ENCODE peak calls at places on chromosomes 12 and 14, in seven cellular contexts. J, Z, Q, X, G, M and A are unnamed samples. For H3K9me3 and H3K36me3, the result is how much of the 10 kb centered on the place peaks cover.

GRCh38 chr12:46677749-46678148 is 148.0 kb downstream of the SLC38A4 start:
- DNase-seq in J (no peak), Z (peak), Q (no peak), X (no peak), G (no peak), M (peak), A (no peak)

GRCh38 chr12:104669057-104669770 is 212.5 kb downstream of the CHST11 start:
- DNase-seq in J (no peak), Z (peak), Q (peak), X (peak), G (no peak), M (peak), A (no peak)

GRCh38 chr12:6788972-6789905 is at the start of gene CD4:
- DNase-seq in J (peak), Z (no peak), Q (no peak), X (peak), G (no peak), M (no peak), A (no peak)

GRCh38 chr14:89420502-89420901 is 3.5 kb upstream of the FOXN3 start:
- DNase-seq in J (no peak), Z (no peak), Q (no peak), X (no peak), G (no peak), M (no peak), A (no peak)

GRCh38 chr12:22525426-22525825 is 18.9 kb downstream of the C2CD5 start:
- DNase-seq in J (no peak), Z (no peak), Q (no peak), X (no peak), G (no peak), M (no peak), A (no peak)

GRCh38 chr12:33438890-33439586 is 581 bp downstream of the SYT10 start:
- DNase-seq in J (no peak), Z (peak), Q (peak), X (no peak), G (no peak), M (peak), A (peak)

GRCh38 chr14:93937519-93937918 is 10.4 kb downstream of the FAM181A start:
- DNase-seq in J (no peak), Z (no peak), Q (no peak), X (no peak), G (no peak), M (peak), A (no peak)

GRCh38 chr12:7837366-7837765 is 35.3 kb downstream of the SLC2A14 start:
- DNase-seq in J (no peak), Z (no peak), Q (no peak), X (no peak), G (no peak), M (no peak), A (no peak)

GRCh38 chr12:104060791-104061190 is 3.5 kb upstream of the HCFC2 start:
- DNase-seq in J (no peak), Z (no peak), Q (no peak), X (no peak), G (no peak), M (peak), A (no peak)

GRCh38 chr12:2250797-2251196 is 198.0 kb downstream of the CACNA1C start:
- DNase-seq in J (no peak), Z (no peak), Q (no peak), X (no peak), G (no peak), M (peak), A (no peak)

GRCh38 chr14:33030406-33030805 is 91.7 kb downstream of the NPAS3 start:
- DNase-seq in J (no peak), Z (no peak), Q (no peak), X (no peak), G (no peak), M (no peak), A (no peak)

GRCh38 chr14:60510976-60511599 is 2.1 kb downstream of the SIX6 start:
- DNase-seq in J (no peak), Z (no peak), Q (peak), X (no peak), G (no peak), M (no peak), A (no peak)

GRCh38 chr14:60515244-60515695 is 6.3 kb downstream of the SIX6 start:
- DNase-seq in J (no peak), Z (no peak), Q (no peak), X (no peak), G (no peak), M (no peak), A (no peak)

GRCh38 chr14:60514378-60515243 is 5.7 kb downstream of the SIX6 start:
- DNase-seq in J (no peak), Z (peak), Q (peak), X (peak), G (no peak), M (no peak), A (peak)

GRCh38 chr14:60512952-60513554 is 4.1 kb downstream of the SIX6 start:
- DNase-seq in J (no peak), Z (no peak), Q (peak), X (no peak), G (no peak), M (no peak), A (no peak)

GRCh38 chr14:60515696-60516284 is 6.8 kb downstream of the SIX6 start:
- DNase-seq in J (no peak), Z (peak), Q (peak), X (no peak), G (no peak), M (no peak), A (no peak)
- H3K4me3 ChIP-seq in J (no peak), Z (peak), Q (peak), X (no peak), G (no peak), M (no peak), A (no peak)

DNA sequence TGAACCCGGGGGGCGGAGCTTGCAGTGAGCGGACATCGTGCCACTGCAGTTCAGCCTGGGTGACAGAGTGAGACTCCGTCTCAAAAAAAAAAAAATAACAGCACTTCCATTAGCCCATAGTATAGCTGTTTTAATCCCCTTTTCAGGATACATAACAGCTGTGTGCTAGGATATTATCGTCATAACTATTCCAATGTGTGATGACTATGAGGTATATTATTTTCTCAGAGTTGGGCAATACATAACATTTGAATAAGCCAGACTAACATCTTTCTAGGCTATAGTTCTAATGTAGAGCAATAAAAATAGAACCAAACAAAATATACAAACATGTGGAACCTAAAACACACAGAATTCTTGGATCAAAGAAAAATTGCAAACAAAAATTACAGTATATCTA is 57.1 kb downstream of the MARK3 start:
- DNase-seq in J (no peak), Z (no peak), Q (no peak), X (no peak), G (no peak), M (no peak), A (no peak)
- H3K9me3 ChIP-seq in J (under half), Z (under half), Q (under half), X (under half), G (under half), M (under half), A (under half)

DNA sequence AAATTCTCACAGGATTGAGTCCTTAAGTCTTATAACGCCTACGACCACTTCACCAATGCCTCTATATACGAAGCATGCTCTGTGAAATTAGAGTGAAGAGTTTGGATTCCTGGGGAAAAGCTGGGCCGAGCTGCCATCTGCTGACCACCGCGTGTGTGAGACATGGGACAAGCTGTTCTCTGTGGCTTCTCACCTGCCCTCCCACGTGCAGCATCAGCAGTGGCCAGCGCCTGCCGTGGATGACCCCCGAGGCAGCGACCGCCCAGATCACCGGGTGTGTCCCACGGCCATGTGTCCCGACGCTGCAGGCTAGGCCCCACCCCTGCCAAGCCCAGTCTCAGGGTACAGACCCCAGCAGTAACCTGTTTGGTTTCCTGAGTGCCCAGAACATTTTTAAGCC is 21.6 kb upstream of the GOLGA3 start:
- DNase-seq in J (no peak), Z (no peak), Q (no peak), X (no peak), G (no peak), M (no peak), A (no peak)
- H3K36me3 ChIP-seq in J (under half), Z (under half), Q (under half), X (under half), G (under half), M (under half), A (under half)

GRCh38 chr14:55105991-55106390 is 23.1 kb upstream of the LGALS3 start:
- DNase-seq in J (no peak), Z (no peak), Q (no peak), X (no peak), G (no peak), M (no peak), A (no peak)

GRCh38 chr14:55102141-55102547 is 26.9 kb upstream of the LGALS3 start:
- DNase-seq in J (peak), Z (no peak), Q (peak), X (peak), G (peak), M (peak), A (peak)

GRCh38 chr14:55104051-55104954 is 24.7 kb upstream of the LGALS3 start:
- DNase-seq in J (no peak), Z (no peak), Q (no peak), X (no peak), G (no peak), M (no peak), A (no peak)

GRCh38 chr14:55101698-55102097 is 27.4 kb upstream of the LGALS3 start:
- DNase-seq in J (no peak), Z (no peak), Q (no peak), X (no peak), G (no peak), M (no peak), A (no peak)

DNA sequence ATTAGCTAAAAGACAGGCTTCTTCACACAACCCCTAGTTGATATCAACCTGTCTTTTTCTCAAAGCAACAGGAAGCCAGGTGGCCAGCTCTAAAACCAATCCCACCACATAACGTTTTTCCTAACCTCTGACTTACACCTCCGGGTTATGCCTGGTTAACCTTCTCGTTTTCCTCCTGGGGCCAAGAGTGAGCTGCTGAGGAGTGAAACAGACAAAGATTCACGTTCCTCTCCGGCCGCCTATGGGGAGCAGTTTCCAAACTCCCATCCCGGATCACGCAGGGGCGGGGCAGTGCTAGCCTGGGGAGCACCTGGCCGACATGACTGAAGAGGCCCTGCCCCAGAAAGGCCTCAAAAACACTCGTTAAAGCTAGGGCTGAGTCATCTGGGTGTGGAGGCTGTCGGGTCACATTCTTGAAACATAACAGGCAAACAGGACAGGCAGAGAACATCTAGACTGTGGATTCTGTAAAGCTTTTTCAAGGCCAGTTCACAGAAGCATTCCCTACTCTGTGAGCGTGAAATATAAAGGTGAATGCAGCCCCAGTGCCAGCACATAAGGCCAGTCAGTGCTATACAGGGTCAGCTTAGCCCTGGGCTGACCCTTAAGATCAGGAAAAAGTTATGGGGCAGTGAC is 25.9 kb upstream of the LGALS3 start:
- DNase-seq in J (peak), Z (peak), Q (peak), X (peak), G (peak), M (peak), A (peak)
- H3K4me3 ChIP-seq in J (no peak), Z (no peak), Q (no peak), X (no peak), G (no peak), M (peak), A (peak)

DNA sequence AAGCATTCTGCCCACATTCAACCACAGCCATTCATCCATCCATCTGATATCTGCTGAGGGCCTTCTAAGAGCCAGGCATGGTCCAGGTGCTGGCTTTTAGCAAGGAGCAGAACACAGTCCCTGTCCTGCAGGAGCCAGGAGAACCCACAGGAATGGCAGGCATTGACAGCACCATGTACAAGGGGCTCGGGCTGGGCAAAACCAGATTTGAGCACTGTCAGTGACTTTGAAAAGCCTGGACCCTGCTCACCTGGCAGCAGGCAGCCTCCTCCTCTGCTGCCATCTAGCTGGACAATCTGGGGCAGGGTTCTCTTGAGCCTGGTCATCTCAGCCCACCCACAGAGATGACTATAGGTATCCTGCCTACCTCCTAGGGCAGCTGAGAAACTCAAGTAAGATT is 136.9 kb downstream of the ZFP36L1 start:
- DNase-seq in J (no peak), Z (no peak), Q (peak), X (peak), G (peak), M (peak), A (no peak)
- H3K9me3 ChIP-seq in J (under half), Z (under half), Q (under half), X (under half), G (under half), M (under half), A (under half)

DNA sequence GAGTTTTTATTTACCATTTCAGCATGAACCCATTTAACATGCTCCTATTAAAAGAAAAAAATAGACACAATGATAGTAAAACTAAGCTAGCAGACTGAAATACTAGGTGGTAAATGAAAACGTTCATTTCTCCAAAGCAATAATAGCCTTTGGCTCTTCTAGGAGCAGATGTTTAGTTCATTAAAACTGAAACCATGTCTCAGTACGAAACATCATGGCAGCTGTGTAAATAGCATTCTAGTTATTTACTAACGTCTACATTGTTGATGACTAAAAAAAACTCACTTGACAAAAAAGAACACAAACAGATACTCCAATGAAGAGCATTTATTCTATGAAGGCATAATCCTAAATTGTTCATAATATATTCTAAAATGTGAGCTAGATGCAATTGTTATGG is 17.9 kb downstream of the RECQL start:
- DNase-seq in J (no peak), Z (no peak), Q (no peak), X (no peak), G (no peak), M (no peak), A (no peak)
- H3K36me3 ChIP-seq in J (under half), Z (under half), Q (under half), X (under half), G (under half), M (under half), A (half or more)

GRCh38 chr12:12721251-12721689 is 4.1 kb downstream of the CDKN1B start:
- DNase-seq in J (no peak), Z (no peak), Q (no peak), X (no peak), G (no peak), M (no peak), A (no peak)

GRCh38 chr12:12719496-12719895 is 2.3 kb downstream of the CDKN1B start:
- DNase-seq in J (no peak), Z (no peak), Q (no peak), X (no peak), G (no peak), M (peak), A (no peak)

GRCh38 chr12:12720637-12721250 is 3.6 kb downstream of the CDKN1B start:
- DNase-seq in J (no peak), Z (no peak), Q (no peak), X (no peak), G (no peak), M (peak), A (peak)

GRCh38 chr12:12718853-12719252 is 1.7 kb downstream of the CDKN1B start:
- DNase-seq in J (no peak), Z (no peak), Q (peak), X (peak), G (no peak), M (peak), A (peak)

GRCh38 chr12:12720052-12720451 is 2.9 kb downstream of the CDKN1B start:
- DNase-seq in J (no peak), Z (no peak), Q (no peak), X (no peak), G (no peak), M (peak), A (no peak)
- H3K4me3 ChIP-seq in J (peak), Z (no peak), Q (peak), X (no peak), G (peak), M (peak), A (peak)

DNA sequence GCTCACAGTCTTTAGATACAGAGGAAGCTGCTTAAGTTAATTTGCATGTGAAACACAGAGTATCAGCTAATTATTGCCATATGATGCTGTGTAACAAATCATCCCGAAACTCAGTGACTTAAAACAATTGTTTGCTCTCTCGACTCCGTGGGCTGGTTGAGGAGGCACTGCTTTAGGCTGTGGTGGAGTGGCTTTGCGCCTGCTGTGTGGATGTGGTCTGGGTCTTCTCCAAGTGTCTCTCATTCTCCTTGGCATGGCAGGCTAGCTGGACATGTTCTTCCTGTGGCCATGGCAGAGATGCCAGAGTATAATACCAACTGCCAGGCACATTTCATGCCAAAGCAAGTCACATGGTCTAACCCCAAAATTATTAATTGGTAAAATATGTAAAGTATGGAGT is 40.9 kb downstream of the PELI2 start:
- DNase-seq in J (no peak), Z (no peak), Q (no peak), X (no peak), G (no peak), M (peak), A (peak)
- H3K9me3 ChIP-seq in J (under half), Z (under half), Q (under half), X (under half), G (under half), M (under half), A (under half)

DNA sequence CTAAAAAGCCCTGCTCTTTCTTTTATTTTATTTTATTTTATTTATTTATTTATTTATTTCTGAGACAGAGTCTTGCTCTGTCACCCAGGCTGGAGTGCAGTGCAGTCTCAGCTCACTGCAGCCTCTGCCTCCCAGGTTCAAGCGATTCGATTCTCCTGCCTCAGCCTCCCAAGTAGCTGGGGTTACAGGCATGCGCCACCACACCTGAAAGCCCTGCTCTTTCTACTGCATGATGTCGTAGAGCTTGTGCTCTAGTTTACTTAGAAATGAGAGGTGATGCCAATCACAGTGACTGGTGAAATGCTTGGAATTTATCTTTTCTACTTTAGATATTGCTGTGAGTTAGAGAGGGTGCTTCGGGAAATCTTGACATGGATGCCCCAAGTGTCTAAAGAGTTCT is 54.5 kb downstream of the DAD1 start:
- DNase-seq in J (no peak), Z (no peak), Q (no peak), X (no peak), G (no peak), M (no peak), A (no peak)
- H3K36me3 ChIP-seq in J (under half), Z (under half), Q (under half), X (under half), G (half or more), M (under half), A (under half)